ENCODE peak calls at places on chromosomes 11 and 22, in nine cellular contexts. J is endothelial cell of umbilical vein; W is lower lobe of right lung; T is left ventricle myocardium inferior; F is CD8-positive, alpha-beta T cell; O is tibial artery; K is lung; E is right cardiac atrium; Q is HCT116. S is an unnamed sample. For H3K4me1, the result is how much of the 10 kb centered on the place peaks cover.

GRCh38 chr11:115912484-115912945 is 408.3 kb upstream of the CADM1 start:
- DNase-seq in T (no peak), E (no peak), Q (no peak), J (no peak), F (no peak), O (no peak), K (no peak), W (no peak), S (no peak)

GRCh38 chr11:315051-315481 is 1.2 kb downstream of the IFITM1 start:
- DNase-seq in W (no peak), J (no peak), T (no peak), Q (no peak), F (peak), K (no peak), E (no peak), O (no peak), S (no peak)

GRCh38 chr11:73404048-73404447 is 27.8 kb downstream of the RELT start:
- DNase-seq in J (peak), K (peak), T (peak), Q (peak), E (peak), F (no peak), W (peak), O (peak), S (no peak)

GRCh38 chr22:49951986-49952896 is 8.3 kb upstream of the PIM3 start:
- DNase-seq in T (no peak), E (no peak), J (peak), Q (no peak), O (no peak), W (no peak), F (no peak), K (no peak), S (no peak)

GRCh38 chr22:24101966-24102365 is 79.3 kb upstream of the SUSD2 start:
- DNase-seq in Q (no peak), J (no peak), O (peak), W (peak), K (no peak), T (no peak), F (no peak), E (peak), S (no peak)

GRCh38 chr11:132036751-132037466 is 666.5 kb downstream of the NTM start:
- DNase-seq in F (no peak), J (no peak), Q (no peak), K (no peak), W (no peak), O (no peak), E (no peak), T (no peak), S (no peak)

GRCh38 chr22:25514436-25514835 is 50.0 kb upstream of the GRK3 start:
- DNase-seq in K (no peak), Q (no peak), W (no peak), T (no peak), J (no peak), F (no peak), E (no peak), O (no peak), S (no peak)

GRCh38 chr11:17649261-17649660 is 70.1 kb upstream of the MYOD1 start:
- DNase-seq in E (no peak), J (no peak), K (no peak), W (no peak), F (no peak), O (no peak), Q (no peak), T (no peak), S (no peak)

GRCh38 chr22:24061124-24061684 is 50.1 kb downstream of the CABIN1 start:
- DNase-seq in Q (no peak), J (no peak), E (no peak), W (no peak), T (no peak), K (no peak), O (no peak), F (no peak), S (no peak)

GRCh38 chr11:34358666-34359547 is 1.1 kb upstream of the ABTB2 start:
- DNase-seq in Q (peak), J (peak), T (peak), O (peak), K (peak), F (peak), W (peak), E (peak), S (peak)

GRCh38 chr11:59668188-59668949 is 468 bp downstream of the PATL1 start:
- DNase-seq in F (no peak), W (peak), J (peak), Q (no peak), K (peak), O (peak), T (peak), E (peak), S (peak)

GRCh38 chr11:128622137-128622523 is 34.8 kb upstream of the ETS1 start:
- DNase-seq in T (peak), E (no peak), F (peak), Q (no peak), W (no peak), K (no peak), O (no peak), J (no peak), S (no peak)

GRCh38 chr11:124861670-124862069 is 3.6 kb upstream of the ROBO3 start:
- DNase-seq in Q (no peak), T (no peak), F (peak), E (no peak), O (no peak), W (no peak), K (no peak), J (no peak), S (no peak)

GRCh38 chr11:72569966-72570892 is 104.0 kb downstream of the PDE2A start:
- DNase-seq in T (no peak), J (no peak), O (peak), W (no peak), K (no peak), E (no peak), Q (no peak), F (no peak), S (no peak)

GRCh38 chr22:22974795-22975580 is 87.4 kb downstream of the IGLL5 start:
- DNase-seq in O (no peak), E (no peak), W (no peak), J (no peak), K (no peak), F (no peak), Q (no peak), T (no peak), S (no peak)

GRCh38 chr11:1963864-1964263 is 16.7 kb downstream of the MRPL23 start:
- DNase-seq in T (no peak), O (no peak), E (no peak), K (no peak), F (peak), W (peak), J (no peak), Q (no peak), S (no peak)

GRCh38 chr11:73393479-73394415 is 17.5 kb downstream of the RELT start:
- DNase-seq in O (peak), E (peak), Q (peak), W (peak), K (peak), F (peak), T (peak), J (peak), S (peak)

GRCh38 chr11:97363331-97363730 is 973.5 kb downstream of the JRKL start:
- DNase-seq in T (no peak), O (no peak), Q (no peak), K (no peak), E (no peak), J (no peak), F (no peak), W (no peak), S (no peak)

GRCh38 chr11:130994043-130994442 is 77.8 kb upstream of the SNX19 start:
- DNase-seq in K (no peak), O (no peak), J (no peak), W (no peak), Q (no peak), F (no peak), T (no peak), E (no peak), S (no peak)

GRCh38 chr11:131914299-131914902 is 544.0 kb downstream of the NTM start:
- DNase-seq in E (no peak), O (no peak), K (no peak), T (no peak), W (no peak), F (no peak), Q (no peak), J (peak), S (no peak)

GRCh38 chr11:3137486-3138177 is 27.5 kb downstream of the OSBPL5 start:
- DNase-seq in T (peak), W (peak), F (no peak), K (no peak), O (no peak), E (peak), Q (no peak), J (no peak), S (no peak)

GRCh38 chr11:71420455-71421241 is 27.5 kb downstream of the DHCR7 start:
- DNase-seq in F (no peak), E (no peak), J (peak), O (no peak), W (no peak), T (no peak), Q (peak), K (peak), S (no peak)

GRCh38 chr11:108960498-108960897 is 295.6 kb downstream of the DDX10 start:
- DNase-seq in K (no peak), J (no peak), T (no peak), W (no peak), E (no peak), F (no peak), Q (no peak), O (no peak), S (no peak)

GRCh38 chr11:727281-727701 is 20.0 kb upstream of the TALDO1 start:
- DNase-seq in W (no peak), O (no peak), J (no peak), F (no peak), T (no peak), K (no peak), E (no peak), Q (no peak), S (peak)

GRCh38 chr11:5700422-5701064 is 11.0 kb downstream of the TRIM22 start:
- DNase-seq in J (no peak), O (no peak), Q (no peak), E (no peak), T (no peak), W (no peak), K (no peak), F (no peak), S (no peak)

GRCh38 chr11:33934450-33934849 is 42.6 kb upstream of the LMO2 start:
- DNase-seq in O (no peak), K (no peak), J (peak), T (no peak), E (no peak), F (no peak), Q (no peak), W (no peak), S (no peak)

GRCh38 chr11:67411785-67412152 is 3.7 kb upstream of the CARNS1 start:
- DNase-seq in O (no peak), F (peak), E (no peak), Q (no peak), K (no peak), T (no peak), J (no peak), W (no peak), S (no peak)

GRCh38 chr11:32852142-32852541 is 22.4 kb downstream of the PRRG4 start:
- DNase-seq in T (no peak), O (no peak), J (no peak), F (no peak), E (no peak), W (no peak), K (peak), Q (no peak), S (no peak)

GRCh38 chr11:19161651-19162050 is 40.1 kb downstream of the CSRP3 start:
- DNase-seq in E (no peak), W (no peak), Q (no peak), F (no peak), O (no peak), K (no peak), J (no peak), T (no peak), S (no peak)

GRCh38 chr11:126956664-126957063 is 43.9 kb downstream of the KIRREL3 start:
- DNase-seq in Q (no peak), T (no peak), E (no peak), F (no peak), K (no peak), W (no peak), J (no peak), O (no peak), S (no peak)

GRCh38 chr22:31394326-31394725 is 5.1 kb upstream of the DRG1 start:
- DNase-seq in Q (no peak), F (no peak), K (no peak), E (no peak), T (no peak), O (no peak), W (no peak), J (no peak), S (no peak)

GRCh38 chr22:31399211-31400022 is at the start of gene DRG1:
- DNase-seq in J (peak), W (peak), Q (peak), E (peak), F (peak), T (peak), K (peak), O (peak), S (peak)

GRCh38 chr22:31400023-31400397 is 606 bp downstream of the DRG1 start:
- DNase-seq in T (no peak), Q (no peak), K (no peak), F (no peak), E (no peak), W (no peak), O (no peak), J (no peak), S (no peak)
- H3K27ac ChIP-seq in T (peak), Q (peak), K (peak), F (peak), E (peak), W (peak), O (peak), J (peak), S (peak)

DNA sequence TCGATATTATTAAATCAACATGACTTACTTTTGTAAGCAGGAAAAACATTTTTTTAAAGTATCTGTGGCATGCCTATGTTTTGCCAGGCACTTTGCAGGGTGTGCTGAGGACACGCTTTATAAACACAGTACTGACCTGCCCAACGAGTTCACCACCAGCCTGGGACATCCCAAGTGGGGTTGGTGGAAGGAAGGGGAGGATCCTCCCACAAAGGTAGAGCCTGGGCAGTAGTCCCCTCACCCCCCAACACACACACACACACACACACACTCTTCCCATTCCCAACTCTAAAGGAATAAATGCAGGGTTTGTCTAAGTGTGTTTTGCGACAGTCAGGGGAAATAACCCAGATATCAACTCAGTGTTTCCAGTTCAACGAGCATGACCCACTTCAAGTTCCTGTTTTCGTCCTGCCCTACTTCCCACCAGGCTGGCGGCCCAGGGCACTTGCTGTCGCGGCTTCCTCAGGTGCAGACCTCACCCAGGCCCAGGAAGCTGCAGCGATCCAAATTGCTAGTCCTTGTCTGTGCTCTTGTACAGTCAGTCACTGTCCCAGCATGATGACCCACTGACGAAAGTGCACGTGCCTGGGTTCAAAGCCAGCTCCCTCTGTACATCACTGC is 3.1 kb downstream of the CERK start:
- DNase-seq in O (peak), K (peak), F (peak), E (no peak), T (no peak), W (peak), J (peak), Q (no peak), S (no peak)
- H3K4me1 ChIP-seq in O (under half), K (under half), F (half or more), E (under half), T (half or more), W (half or more), J (under half), Q (under half), S (half or more)

GRCh38 chr11:122748968-122749687 is 89.2 kb upstream of the CRTAM start:
- DNase-seq in F (peak), E (no peak), J (peak), W (no peak), Q (no peak), O (peak), T (no peak), K (peak), S (no peak)

GRCh38 chr11:122747358-122747757 is 90.9 kb upstream of the CRTAM start:
- DNase-seq in J (no peak), F (no peak), O (no peak), E (no peak), Q (no peak), T (no peak), K (no peak), W (no peak), S (no peak)

GRCh38 chr11:122751298-122752070 is 86.8 kb upstream of the CRTAM start:
- DNase-seq in E (no peak), Q (no peak), F (no peak), J (no peak), O (no peak), K (no peak), W (no peak), T (no peak), S (no peak)

GRCh38 chr11:122746611-122747305 is 91.2 kb downstream of the UBASH3B start:
- DNase-seq in Q (no peak), W (no peak), O (no peak), J (no peak), K (no peak), F (no peak), T (no peak), E (no peak), S (no peak)

GRCh38 chr11:122750047-122750446 is 88.3 kb upstream of the CRTAM start:
- DNase-seq in Q (no peak), J (no peak), E (no peak), K (no peak), T (no peak), O (no peak), F (no peak), W (no peak), S (no peak)
- H3K27ac ChIP-seq in Q (no peak), J (no peak), E (no peak), K (no peak), T (no peak), O (no peak), F (no peak), W (no peak), S (no peak)

DNA sequence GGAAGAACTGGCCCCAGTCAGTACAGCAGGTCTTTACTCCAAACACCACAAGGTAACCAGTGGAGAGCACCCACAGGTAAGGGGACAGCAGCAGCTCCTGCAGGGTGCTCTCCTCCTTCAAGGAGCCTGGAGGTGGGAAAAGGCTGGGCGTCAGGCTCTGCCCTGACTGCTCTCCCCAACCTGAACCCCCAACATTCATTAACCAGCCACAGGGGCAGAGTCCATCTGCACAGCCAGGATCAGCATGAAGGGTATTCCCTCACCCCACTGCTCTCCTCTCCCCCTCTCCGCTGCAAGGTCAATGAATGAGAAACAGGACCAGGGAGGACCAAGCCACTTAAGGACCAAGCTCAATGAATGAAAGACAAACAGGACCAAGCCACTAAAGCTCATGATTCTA is 3.7 kb downstream of the SLC37A4 start:
- DNase-seq in Q (no peak), F (no peak), J (no peak), K (no peak), W (no peak), T (no peak), E (no peak), O (no peak), S (no peak)
- H3K4me1 ChIP-seq in Q (under half), F (under half), J (under half), K (under half), W (under half), T (under half), E (under half), O (under half), S (under half)

DNA sequence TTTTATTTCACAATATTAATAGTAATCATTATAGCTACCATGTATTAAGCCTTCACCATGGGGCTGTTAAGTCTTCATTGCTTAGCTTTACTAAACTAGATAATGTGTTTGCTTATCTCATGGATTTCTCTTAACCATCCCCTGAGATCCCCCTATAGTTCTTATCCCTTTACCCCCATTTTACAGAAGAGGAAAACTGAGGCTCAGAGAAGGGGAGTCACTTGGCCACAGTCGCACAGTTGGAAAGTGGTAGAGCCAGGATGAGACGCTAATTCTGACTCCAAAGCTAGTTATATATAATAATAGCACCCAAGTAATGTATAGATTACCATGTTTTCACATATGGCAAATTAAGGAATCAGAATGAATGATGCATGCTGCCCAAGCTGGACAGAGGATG is 9.7 kb upstream of the TFIP11 start:
- DNase-seq in Q (no peak), E (no peak), K (no peak), W (no peak), J (no peak), O (no peak), F (no peak), T (no peak), S (no peak)
- H3K27ac ChIP-seq in Q (no peak), E (no peak), K (no peak), W (no peak), J (no peak), O (no peak), F (no peak), T (no peak), S (no peak)

DNA sequence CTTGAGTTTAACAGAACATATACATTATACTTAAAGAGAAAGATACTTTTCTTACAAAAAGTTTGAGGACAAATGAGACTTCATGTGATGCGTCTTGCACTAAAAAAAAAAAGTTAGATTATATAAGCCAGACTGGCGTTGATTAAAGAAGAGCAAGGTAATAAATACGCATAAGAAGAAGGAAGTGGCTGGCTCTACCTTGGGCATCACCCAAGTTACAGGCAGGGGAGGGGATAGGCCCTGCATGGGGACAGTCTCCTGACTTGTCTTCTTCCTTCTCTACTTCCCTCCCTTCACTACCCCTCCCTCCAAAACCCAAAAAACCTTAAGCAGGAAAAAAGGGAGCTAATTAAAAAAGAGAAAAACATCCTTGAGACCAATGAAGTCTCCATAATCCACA is 22.3 kb upstream of the TMA7B start:
- DNase-seq in T (no peak), F (no peak), W (no peak), J (no peak), E (no peak), K (no peak), Q (no peak), O (no peak), S (no peak)
- H3K4me1 ChIP-seq in T (under half), F (half or more), W (under half), J (under half), E (under half), K (under half), Q (under half), O (under half), S (under half)

GRCh38 chr22:29307658-29308147 is 1.3 kb downstream of the GAS2L1 start:
- DNase-seq in J (no peak), T (no peak), Q (no peak), F (no peak), E (no peak), O (no peak), W (no peak), K (no peak), S (no peak)
- H3K27ac ChIP-seq in J (peak), T (peak), Q (peak), F (no peak), E (peak), O (peak), W (peak), K (peak), S (no peak)

GRCh38 chr11:62548545-62549335 is 2.1 kb upstream of the AHNAK start:
- DNase-seq in T (peak), E (peak), F (no peak), K (no peak), O (no peak), Q (no peak), W (no peak), J (peak), S (peak)
- H3K4me1 ChIP-seq in T (half or more), E (under half), F (half or more), K (under half), O (under half), Q (under half), W (half or more), J (half or more), S (under half)